ENCODE peak calls at places on chromosomes 16 and 17, in ten cellular contexts. B, K, Q, H, F, N, L, A, V and O are unnamed samples.

GRCh38 chr17:67027031-67027628 is 17.2 kb upstream of the CACNG1 start:
- DNase-seq in L (no peak), N (peak; percentile 64), V (peak; percentile 48), B (no peak), K (no peak), A (no peak), H (no peak), F (no peak), Q (no peak), O (no peak)

GRCh38 chr17:61414936-61415251 is 15.3 kb downstream of the TBX2 start:
- DNase-seq in A (no peak), F (no peak), N (no peak), K (no peak), V (no peak), H (no peak), L (no peak), B (no peak), Q (no peak), O (no peak)

GRCh38 chr16:52353249-52353648 is 193.7 kb downstream of the TOX3 start:
- DNase-seq in K (no peak), L (no peak), H (no peak), F (no peak), V (no peak), A (no peak), N (no peak), B (no peak), Q (no peak), O (no peak)

GRCh38 chr17:6914711-6915110 is 81.1 kb upstream of the ALOX12 start:
- DNase-seq in K (no peak), A (no peak), F (no peak), H (no peak), Q (no peak), N (no peak), B (no peak), L (no peak), V (no peak), O (no peak)

GRCh38 chr17:8606415-8606814 is 24.1 kb downstream of the MYH10 start:
- DNase-seq in L (no peak), B (no peak), K (no peak), N (no peak), A (peak; percentile 49), F (no peak), H (no peak), V (no peak), Q (no peak), O (no peak)

GRCh38 chr16:57614546-57615343 is 13.7 kb upstream of the ADGRG1 start:
- DNase-seq in A (no peak), H (no peak), L (no peak), Q (no peak), V (no peak), F (no peak), K (no peak), B (no peak), N (no peak), O (no peak)

GRCh38 chr16:51880776-51881175 is 666.2 kb downstream of the TOX3 start:
- DNase-seq in L (no peak), N (peak; percentile 40), K (no peak), A (peak; percentile 47), Q (peak; percentile 58), V (no peak), H (no peak), B (no peak), F (no peak), O (no peak)

GRCh38 chr16:88705076-88705684 is 1.0 kb downstream of the RNF166 start:
- DNase-seq in K (no peak), V (no peak), B (no peak), F (no peak), L (peak; percentile 44), Q (no peak), A (peak; percentile 18), N (no peak), H (no peak), O (no peak)

GRCh38 chr16:68351463-68351862 is 40.6 kb downstream of the PRMT7 start:
- DNase-seq in B (no peak), Q (no peak), L (no peak), V (no peak), H (no peak), F (no peak), N (no peak), K (no peak), A (no peak), O (no peak)

GRCh38 chr17:65459667-65460415 is 101.6 kb downstream of the AXIN2 start:
- DNase-seq in K (no peak), L (no peak), H (no peak), B (no peak), F (no peak), A (no peak), Q (no peak), N (no peak), V (no peak), O (no peak)

GRCh38 chr17:1562178-1562643 is 381 bp downstream of the PITPNA start:
- DNase-seq in H (no peak), Q (no peak), B (peak; percentile 35), K (peak; percentile 67), V (peak; percentile 59), N (no peak), F (peak; percentile 18), L (peak; percentile 57), A (peak; percentile 40), O (peak; percentile 30)

GRCh38 chr16:55508941-55509920 is at the start of gene LPCAT2:
- DNase-seq in L (peak; percentile 86), B (peak; percentile 68), A (peak; percentile 91), Q (peak; percentile 39), H (no peak), K (peak; percentile 87), F (no peak), N (peak; percentile 73), V (peak; percentile 90), O (peak; percentile 52)

GRCh38 chr17:75897076-75898019 is 597 bp upstream of the TRIM65 start:
- DNase-seq in H (no peak), N (no peak), B (no peak), V (no peak), Q (no peak), A (no peak), F (no peak), L (peak; percentile 34), K (peak; percentile 59), O (no peak)

GRCh38 chr17:77131919-77132318 is 8.8 kb upstream of the SEC14L1 start:
- DNase-seq in A (peak; percentile 81), Q (no peak), F (no peak), L (no peak), N (peak; percentile 97), H (no peak), B (no peak), K (no peak), V (no peak), O (no peak)

GRCh38 chr17:77718669-77718961 is 239.9 kb upstream of the TNRC6C start:
- DNase-seq in F (no peak), N (no peak), Q (no peak), L (no peak), V (no peak), K (no peak), A (no peak), H (no peak), B (no peak), O (no peak)

GRCh38 chr16:31487720-31488629 is 5.1 kb downstream of the SLC5A2 start:
- DNase-seq in K (peak; percentile 58), V (peak; percentile 47), N (peak; percentile 60), Q (no peak), L (peak; percentile 81), H (no peak), F (peak; percentile 66), B (peak; percentile 30), A (peak; percentile 44), O (peak; percentile 90)

GRCh38 chr17:7177210-7177953 is 1.8 kb downstream of the ASGR1 start:
- DNase-seq in B (peak; percentile 79), H (no peak), L (peak; percentile 71), A (peak; percentile 74), Q (no peak), K (peak; percentile 84), N (peak; percentile 66), V (peak; percentile 50), F (peak; percentile 57), O (peak; percentile 89)

GRCh38 chr17:20080513-20080912 is 71.4 kb downstream of the SPECC1 start:
- DNase-seq in L (no peak), B (no peak), N (no peak), V (no peak), K (no peak), H (no peak), F (no peak), A (no peak), Q (no peak), O (no peak)

GRCh38 chr16:47581114-47581513 is 120.0 kb downstream of the PHKB start:
- DNase-seq in H (no peak), N (no peak), A (no peak), Q (no peak), V (no peak), K (no peak), F (no peak), B (no peak), L (no peak), O (no peak)

GRCh38 chr16:22190169-22191088 is 15.6 kb upstream of the EEF2K start:
- DNase-seq in A (peak; percentile 100), Q (peak; percentile 98), K (peak; percentile 100), B (peak; percentile 99), V (peak; percentile 100), F (peak; percentile 99), L (peak; percentile 100), H (peak; percentile 99), N (peak; percentile 96), O (peak; percentile 94)
- TF ChIP-seq CTCF in A (no peak), Q (no peak), K (no peak), B (no peak), V (no peak), F (no peak), L (no peak), H (no peak), N (no peak), O (no peak)

DNA sequence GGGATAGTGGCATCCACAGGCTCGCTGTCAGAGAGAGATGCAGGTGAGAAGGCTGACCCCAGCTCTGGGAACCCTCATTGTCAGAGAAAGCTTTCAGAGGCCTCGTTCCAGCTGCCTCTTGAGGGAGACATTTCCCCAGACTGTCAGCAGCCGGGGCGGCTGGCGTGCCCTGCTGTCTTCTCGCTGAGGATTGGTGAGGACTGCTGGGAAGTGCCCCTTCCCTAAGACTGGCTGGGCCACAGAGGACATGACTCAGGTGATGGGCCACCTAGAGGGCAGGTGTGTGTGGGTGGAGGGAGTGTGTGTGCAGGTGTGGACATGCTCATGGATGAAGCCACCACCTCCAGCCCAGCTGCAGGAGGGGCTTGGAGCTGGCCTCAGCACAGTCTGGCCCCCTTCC is 25.3 kb downstream of the SPACA3 start:
- DNase-seq in B (no peak), V (no peak), F (no peak), N (no peak), A (no peak), K (no peak), H (no peak), L (no peak), Q (no peak), O (no peak)
- TF ChIP-seq CTCF in B (no peak), V (no peak), F (no peak), N (no peak), A (no peak), K (no peak), H (no peak), L (no peak), Q (no peak), O (no peak)

GRCh38 chr17:81900181-81900820 is 1.7 kb upstream of the NPB start:
- DNase-seq in Q (no peak), F (no peak), H (no peak), K (no peak), V (no peak), N (no peak), L (no peak), B (no peak), A (no peak), O (no peak)
- TF ChIP-seq CTCF in Q (no peak), F (no peak), H (no peak), K (no peak), V (no peak), N (no peak), L (no peak), B (no peak), A (no peak), O (no peak)

GRCh38 chr17:80695979-80696378 is 151.3 kb downstream of the RPTOR start:
- DNase-seq in H (no peak), N (no peak), A (no peak), F (no peak), B (no peak), K (no peak), Q (no peak), V (no peak), L (no peak), O (no peak)
- TF ChIP-seq CTCF in H (no peak), N (no peak), A (no peak), F (no peak), B (no peak), K (no peak), Q (no peak), V (no peak), L (no peak), O (no peak)